ENCODE peak calls at places on chromosome 1, in five cellular contexts. One of them, this sample, is unnamed.

GRCh38 chr1:53293123-53293522 is 34.7 kb downstream of the LRP8 start:
- DNase-seq in B cell: no peak
- DNase-seq in endothelial cell: no peak
- DNase-seq in GM06990: no peak
- DNase-seq in nephron progenitor cell: no peak
- DNase-seq in this sample: no peak

GRCh38 chr1:53685272-53686051 is 53.5 kb downstream of the GLIS1 start:
- DNase-seq in GM06990: no peak
- DNase-seq in endothelial cell: peak
- DNase-seq in nephron progenitor cell: peak
- DNase-seq in B cell: no peak
- DNase-seq in this sample: peak

GRCh38 chr1:86502721-86503430 is 34.1 kb downstream of the CLCA1 start:
- DNase-seq in endothelial cell: peak
- DNase-seq in GM06990: no peak
- DNase-seq in B cell: no peak
- DNase-seq in nephron progenitor cell: peak
- DNase-seq in this sample: no peak

GRCh38 chr1:5598824-5599395 is 393.3 kb downstream of the NPHP4 start:
- DNase-seq in nephron progenitor cell: no peak
- DNase-seq in GM06990: no peak
- DNase-seq in endothelial cell: no peak
- DNase-seq in B cell: no peak
- DNase-seq in this sample: peak

GRCh38 chr1:156114101-156114918 is at the start of gene LMNA:
- DNase-seq in GM06990: peak
- DNase-seq in nephron progenitor cell: peak
- DNase-seq in B cell: peak
- DNase-seq in endothelial cell: peak
- DNase-seq in this sample: peak

GRCh38 chr1:119097380-119097779 is 43.1 kb downstream of the WARS2 start:
- DNase-seq in endothelial cell: no peak
- DNase-seq in GM06990: no peak
- DNase-seq in nephron progenitor cell: no peak
- DNase-seq in B cell: no peak
- DNase-seq in this sample: no peak

GRCh38 chr1:92993581-92993980 is 32.3 kb upstream of the DIPK1A start:
- DNase-seq in B cell: no peak
- DNase-seq in GM06990: no peak
- DNase-seq in nephron progenitor cell: no peak
- DNase-seq in endothelial cell: no peak
- DNase-seq in this sample: no peak

GRCh38 chr1:203325418-203326091 is 20.2 kb downstream of the BTG2 start:
- DNase-seq in endothelial cell: no peak
- DNase-seq in B cell: peak
- DNase-seq in nephron progenitor cell: no peak
- DNase-seq in GM06990: peak
- DNase-seq in this sample: no peak

GRCh38 chr1:246317723-246318359 is 189.2 kb downstream of the SMYD3 start:
- DNase-seq in endothelial cell: no peak
- DNase-seq in B cell: no peak
- DNase-seq in GM06990: no peak
- DNase-seq in nephron progenitor cell: no peak
- DNase-seq in this sample: no peak

DNA sequence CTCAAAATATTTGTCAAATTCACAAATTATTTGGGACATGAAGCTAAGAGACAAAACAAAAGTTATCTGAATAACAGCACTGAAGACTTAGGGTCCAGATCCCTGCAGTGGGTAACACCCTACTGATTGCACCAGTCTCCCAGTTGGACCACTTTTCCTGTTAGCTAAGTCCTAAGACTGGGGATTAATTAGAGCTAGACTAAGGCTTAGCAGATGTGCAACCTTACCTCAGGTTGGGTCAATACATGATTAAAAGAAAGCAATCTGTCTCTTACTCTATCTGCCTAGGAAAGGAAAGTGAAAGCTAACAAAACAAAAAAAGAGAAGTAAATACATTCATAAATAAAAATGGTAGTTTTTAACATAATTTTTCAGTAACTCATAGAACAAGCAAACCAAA is 737.2 kb upstream of the CHRM3 start:
- DNase-seq in GM06990: no peak
- DNase-seq in endothelial cell: no peak
- DNase-seq in nephron progenitor cell: no peak
- DNase-seq in B cell: no peak
- DNase-seq in this sample: no peak
- TF ChIP-seq CTCF in GM06990: no peak
- TF ChIP-seq CTCF in endothelial cell: no peak
- TF ChIP-seq CTCF in nephron progenitor cell: no peak
- TF ChIP-seq CTCF in B cell: no peak
- TF ChIP-seq CTCF in this sample: no peak

DNA sequence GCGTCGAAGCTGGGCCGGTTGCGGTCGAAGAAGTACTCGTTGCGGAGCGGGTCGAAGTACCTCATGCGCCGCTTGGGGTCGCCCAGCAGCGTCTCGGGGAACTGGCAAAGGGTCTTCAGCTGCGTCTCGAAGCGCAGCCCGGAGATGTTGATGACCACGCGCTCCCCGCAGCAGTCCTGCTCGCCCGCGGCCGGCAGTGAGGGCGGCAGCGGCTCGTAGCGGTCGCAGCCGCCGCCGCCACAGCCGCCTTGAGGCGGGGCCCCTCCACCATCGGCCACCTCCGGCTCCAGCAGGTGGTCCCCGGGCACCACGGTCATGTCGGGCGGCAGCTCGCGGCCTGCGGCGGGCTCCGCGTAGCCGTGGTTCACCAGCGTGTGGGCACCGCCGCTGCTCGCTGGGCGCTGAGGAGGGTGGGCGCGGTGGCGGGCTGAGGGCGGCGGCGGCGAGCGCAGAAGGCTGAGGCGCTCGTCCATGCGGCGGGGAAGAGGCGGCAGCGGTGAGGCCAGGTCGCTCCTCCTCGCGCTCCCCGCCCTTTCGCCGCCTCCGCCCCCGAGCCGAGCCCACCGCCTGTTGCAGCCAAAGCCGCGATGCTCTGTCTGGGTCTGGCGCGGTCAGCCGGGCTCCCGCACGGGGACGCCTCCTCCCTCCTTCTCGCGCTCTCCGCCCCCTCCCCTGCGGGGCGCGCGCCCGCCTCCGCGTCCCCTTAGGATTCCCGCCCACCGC is at the start of gene KCNA3:
- DNase-seq in B cell: peak
- DNase-seq in GM06990: peak
- DNase-seq in endothelial cell: peak
- DNase-seq in nephron progenitor cell: peak
- DNase-seq in this sample: no peak
- TF ChIP-seq CTCF in B cell: peak
- TF ChIP-seq CTCF in GM06990: peak
- TF ChIP-seq CTCF in endothelial cell: no peak
- TF ChIP-seq CTCF in nephron progenitor cell: no peak
- TF ChIP-seq CTCF in this sample: no peak

GRCh38 chr1:227661495-227661894 is 73.6 kb downstream of the JMJD4 start:
- DNase-seq in endothelial cell: no peak
- DNase-seq in nephron progenitor cell: no peak
- DNase-seq in GM06990: no peak
- DNase-seq in B cell: no peak
- DNase-seq in this sample: no peak
- TF ChIP-seq CTCF in endothelial cell: no peak
- TF ChIP-seq CTCF in nephron progenitor cell: no peak
- TF ChIP-seq CTCF in GM06990: no peak
- TF ChIP-seq CTCF in B cell: no peak
- TF ChIP-seq CTCF in this sample: no peak

DNA sequence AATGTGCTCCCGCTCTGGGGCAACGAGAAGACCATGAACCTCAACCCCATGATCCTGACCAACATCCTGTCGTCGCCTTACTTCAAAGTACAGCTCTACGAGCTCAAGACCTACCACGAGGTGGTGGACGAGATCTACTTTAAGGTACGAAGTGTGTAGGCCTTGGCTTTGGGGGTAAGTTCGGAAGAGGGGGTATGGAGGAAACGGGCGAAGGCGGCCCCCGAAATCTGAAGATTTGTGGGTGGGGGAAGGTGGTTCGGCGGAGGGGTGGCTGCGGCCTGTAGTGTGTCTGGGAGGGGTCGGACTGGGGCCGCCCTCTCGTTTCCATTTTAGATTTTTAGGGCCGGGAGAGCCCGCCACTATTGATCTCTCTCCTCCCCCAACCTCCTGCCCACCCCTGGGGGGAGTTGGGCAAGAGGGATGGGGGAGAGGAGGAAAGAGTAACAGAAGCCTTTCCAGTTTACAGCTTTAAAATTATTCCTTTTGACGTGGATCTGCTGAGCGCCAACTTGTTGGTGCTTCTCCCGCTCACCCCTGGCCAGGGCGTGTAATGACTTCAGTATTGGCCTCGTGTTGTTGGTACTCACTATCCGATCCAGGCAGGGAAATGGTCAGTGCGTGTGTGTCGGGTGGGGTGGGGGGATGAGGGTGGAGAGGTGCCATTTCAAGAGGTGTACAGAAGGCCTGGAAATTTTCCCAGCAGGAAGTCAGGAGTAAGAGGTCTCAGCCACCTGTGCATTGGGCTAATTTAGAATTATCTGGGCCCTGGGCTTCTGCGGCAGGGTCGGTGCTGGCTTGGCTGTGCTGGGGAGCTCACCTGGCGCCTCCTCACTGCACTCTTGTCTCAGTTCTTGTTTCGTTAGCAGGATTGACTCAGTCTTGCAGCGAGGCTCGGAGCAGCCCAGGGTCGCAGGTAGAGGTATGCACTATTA is 880 bp downstream of the PRPF38B start:
- DNase-seq in nephron progenitor cell: peak
- DNase-seq in GM06990: peak
- DNase-seq in B cell: peak
- DNase-seq in endothelial cell: peak
- DNase-seq in this sample: no peak
- TF ChIP-seq CTCF in nephron progenitor cell: no peak
- TF ChIP-seq CTCF in GM06990: peak
- TF ChIP-seq CTCF in B cell: no peak
- TF ChIP-seq CTCF in endothelial cell: no peak
- TF ChIP-seq CTCF in this sample: peak

GRCh38 chr1:168271636-168272035 is 9.0 kb upstream of the TBX19 start:
- DNase-seq in B cell: no peak
- DNase-seq in GM06990: no peak
- DNase-seq in nephron progenitor cell: no peak
- DNase-seq in endothelial cell: no peak
- DNase-seq in this sample: no peak

GRCh38 chr1:168279253-168279652 is 1.4 kb upstream of the TBX19 start:
- DNase-seq in endothelial cell: no peak
- DNase-seq in nephron progenitor cell: no peak
- DNase-seq in B cell: no peak
- DNase-seq in GM06990: no peak
- DNase-seq in this sample: no peak

DNA sequence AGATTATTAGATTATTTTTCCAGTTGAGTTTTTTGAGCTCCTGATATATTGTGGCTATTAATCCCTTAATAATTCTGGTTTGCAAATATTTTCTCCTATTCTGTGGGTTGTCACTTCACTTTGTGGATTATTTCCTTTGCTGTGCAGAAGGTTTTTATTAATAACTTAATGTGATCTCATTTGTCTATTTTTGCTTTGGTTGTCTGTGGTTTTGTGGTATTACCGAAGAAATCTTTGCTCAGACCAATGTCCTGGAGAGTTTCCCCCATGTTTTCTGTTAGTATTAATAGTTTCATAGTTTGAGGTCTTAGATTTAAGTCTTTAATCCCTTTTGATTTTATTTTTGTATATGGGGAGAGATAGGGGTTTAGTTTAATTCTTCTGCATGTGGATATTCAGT is 7.1 kb upstream of the TBX19 start:
- DNase-seq in nephron progenitor cell: no peak
- DNase-seq in B cell: no peak
- DNase-seq in endothelial cell: no peak
- DNase-seq in GM06990: no peak
- DNase-seq in this sample: no peak
- TF ChIP-seq CTCF in nephron progenitor cell: no peak
- TF ChIP-seq CTCF in B cell: no peak
- TF ChIP-seq CTCF in endothelial cell: no peak
- TF ChIP-seq CTCF in GM06990: no peak
- TF ChIP-seq CTCF in this sample: no peak

DNA sequence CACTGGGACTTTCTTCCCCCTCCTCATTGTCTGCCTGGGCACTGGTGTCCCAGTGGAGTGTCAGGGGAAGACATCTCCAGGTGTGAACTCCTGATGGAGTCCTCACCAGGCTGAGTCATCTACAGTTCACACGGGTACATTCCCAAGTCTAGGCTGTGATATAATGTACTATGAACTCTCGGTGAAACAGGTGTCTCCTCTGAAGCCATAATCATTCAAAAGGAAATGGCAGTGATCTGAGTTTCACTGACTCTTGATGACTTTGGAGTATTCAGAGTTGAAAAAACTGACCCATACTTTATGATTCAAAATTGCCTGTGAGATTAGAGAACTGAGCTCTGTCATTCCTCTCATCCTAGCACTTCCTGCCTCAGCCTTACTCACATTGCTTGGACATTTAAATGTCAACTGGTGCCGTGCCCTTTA is 9.1 kb downstream of the LAMC2 start:
- DNase-seq in GM06990: peak
- DNase-seq in B cell: no peak
- DNase-seq in endothelial cell: no peak
- DNase-seq in nephron progenitor cell: no peak
- DNase-seq in this sample: no peak
- TF ChIP-seq CTCF in GM06990: no peak
- TF ChIP-seq CTCF in B cell: no peak
- TF ChIP-seq CTCF in endothelial cell: no peak
- TF ChIP-seq CTCF in nephron progenitor cell: no peak
- TF ChIP-seq CTCF in this sample: no peak

GRCh38 chr1:172936088-172936487 is 114.7 kb downstream of the TNFSF18 start:
- DNase-seq in nephron progenitor cell: no peak
- DNase-seq in B cell: no peak
- DNase-seq in endothelial cell: no peak
- DNase-seq in GM06990: no peak
- DNase-seq in this sample: no peak
- TF ChIP-seq CTCF in nephron progenitor cell: no peak
- TF ChIP-seq CTCF in B cell: no peak
- TF ChIP-seq CTCF in endothelial cell: no peak
- TF ChIP-seq CTCF in GM06990: no peak
- TF ChIP-seq CTCF in this sample: no peak

GRCh38 chr1:167086033-167086432 is 4.1 kb downstream of the GPA33 start:
- DNase-seq in endothelial cell: no peak
- DNase-seq in B cell: no peak
- DNase-seq in GM06990: no peak
- DNase-seq in nephron progenitor cell: no peak
- DNase-seq in this sample: no peak
- TF ChIP-seq CTCF in endothelial cell: no peak
- TF ChIP-seq CTCF in B cell: no peak
- TF ChIP-seq CTCF in GM06990: no peak
- TF ChIP-seq CTCF in nephron progenitor cell: no peak
- TF ChIP-seq CTCF in this sample: no peak

GRCh38 chr1:214658785-214659184 is 55.8 kb downstream of the CENPF start:
- DNase-seq in nephron progenitor cell: peak
- DNase-seq in B cell: no peak
- DNase-seq in endothelial cell: peak
- DNase-seq in GM06990: no peak
- DNase-seq in this sample: no peak
- TF ChIP-seq CTCF in nephron progenitor cell: no peak
- TF ChIP-seq CTCF in B cell: no peak
- TF ChIP-seq CTCF in endothelial cell: no peak
- TF ChIP-seq CTCF in GM06990: peak
- TF ChIP-seq CTCF in this sample: peak